ENCODE peak calls at places on chromosomes 11 and 22, in seven cellular contexts. N, P, D, L, H, Z and O are unnamed samples.
A peak's percentile ranks its signal among the peaks of the same experiment; 100 is the strongest.

GRCh38 chr11:112499153-112499907 is 238.7 kb upstream of the PLET1 start:
- DNase-seq in N (no peak), P (no peak), D (no peak), L (no peak), H (no peak), Z (no peak), O (no peak)

GRCh38 chr22:44391026-44391425 is 78.3 kb upstream of the SHISAL1 start:
- DNase-seq in N (no peak), P (no peak), D (no peak), L (no peak), H (no peak), Z (no peak), O (no peak)

GRCh38 chr22:33803371-33803770 is 116.9 kb downstream of the LARGE1 start:
- DNase-seq in N (no peak), P (no peak), D (no peak), L (no peak), H (no peak), Z (peak; percentile 88), O (no peak)

GRCh38 chr11:119366690-119367620 is 14.5 kb downstream of the USP2 start:
- DNase-seq in N (no peak), P (no peak), D (no peak), L (no peak), H (no peak), Z (no peak), O (no peak)

GRCh38 chr22:49917997-49918910 is at the start of the genes ALG12 and CRELD2:
- DNase-seq in N (peak; percentile 91), P (peak; percentile 95), D (peak; percentile 87), L (peak; percentile 93), H (peak; percentile 100), Z (peak; percentile 100), O (peak; percentile 90)

GRCh38 chr11:61756452-61757212 is 4.2 kb downstream of the MYRF start:
- DNase-seq in N (no peak), P (no peak), D (peak; percentile 56), L (no peak), H (peak; percentile 100), Z (no peak), O (no peak)

GRCh38 chr11:73366265-73366610 is 10.0 kb upstream of the RELT start:
- DNase-seq in N (no peak), P (no peak), D (no peak), L (no peak), H (no peak), Z (no peak), O (no peak)

GRCh38 chr22:46078241-46079092 is 71.9 kb upstream of the PPARA start:
- DNase-seq in N (no peak), P (no peak), D (no peak), L (no peak), H (no peak), Z (peak; percentile 80), O (no peak)

GRCh38 chr11:72238040-72238450 is 5.9 kb downstream of the PHOX2A start:
- DNase-seq in N (no peak), P (peak; percentile 47), D (peak; percentile 44), L (peak; percentile 78), H (peak; percentile 76), Z (peak; percentile 88), O (peak; percentile 58)

GRCh38 chr22:30863161-30863833 is 105.3 kb downstream of the MORC2 start:
- DNase-seq in N (no peak), P (no peak), D (no peak), L (no peak), H (peak; percentile 82), Z (peak; percentile 53), O (no peak)

GRCh38 chr11:44747339-44747738 is 20.6 kb downstream of the TSPAN18 start:
- DNase-seq in N (no peak), P (no peak), D (no peak), L (no peak), H (no peak), Z (peak; percentile 79), O (no peak)

GRCh38 chr11:114317738-114318137 is 21.5 kb downstream of the NNMT start:
- DNase-seq in N (no peak), P (no peak), D (peak; percentile 13), L (peak; percentile 15), H (no peak), Z (peak; percentile 40), O (no peak)

GRCh38 chr22:42282943-42283287 is 12.5 kb upstream of the TCF20 start:
- DNase-seq in N (no peak), P (no peak), D (no peak), L (no peak), H (no peak), Z (no peak), O (no peak)

GRCh38 chr22:50011447-50012200 is 941 bp downstream of the IL17REL start:
- DNase-seq in N (no peak), P (no peak), D (no peak), L (no peak), H (no peak), Z (no peak), O (no peak)

GRCh38 chr22:26743149-26743548 is 85.8 kb downstream of the MIAT start:
- DNase-seq in N (no peak), P (no peak), D (no peak), L (no peak), H (no peak), Z (no peak), O (no peak)

GRCh38 chr11:85810521-85810870 is 445 bp downstream of the SYTL2 start:
- DNase-seq in N (no peak), P (no peak), D (no peak), L (no peak), H (no peak), Z (no peak), O (no peak)

GRCh38 chr22:29307658-29308147 is 1.3 kb downstream of the GAS2L1 start:
- DNase-seq in N (no peak), P (no peak), D (no peak), L (no peak), H (peak; percentile 76), Z (peak; percentile 46), O (no peak)

GRCh38 chr22:46079093-46079860 is 71.0 kb upstream of the PPARA start:
- DNase-seq in N (no peak), P (no peak), D (no peak), L (no peak), H (no peak), Z (no peak), O (no peak)

GRCh38 chr22:46826438-46826837 is 64.0 kb downstream of the TBC1D22A start:
- DNase-seq in N (no peak), P (no peak), D (no peak), L (no peak), H (no peak), Z (no peak), O (no peak)

GRCh38 chr22:23681026-23681809 is 9.6 kb upstream of the RGL4 start:
- DNase-seq in N (no peak), P (no peak), D (no peak), L (no peak), H (no peak), Z (no peak), O (no peak)

GRCh38 chr11:22656128-22656527 is 10.3 kb upstream of the GAS2 start:
- DNase-seq in N (no peak), P (no peak), D (no peak), L (no peak), H (no peak), Z (no peak), O (no peak)

GRCh38 chr11:1205121-1205986 is 17.5 kb upstream of the MUC5B start:
- DNase-seq in N (no peak), P (no peak), D (no peak), L (no peak), H (no peak), Z (no peak), O (no peak)

GRCh38 chr11:63916837-63917684 is at the start of gene RCOR2:
- DNase-seq in N (no peak), P (peak; percentile 47), D (no peak), L (peak; percentile 90), H (peak; percentile 96), Z (peak; percentile 94), O (peak; percentile 64)

GRCh38 chr11:76455331-76455730 is 10.5 kb downstream of the EMSY start:
- DNase-seq in N (no peak), P (no peak), D (no peak), L (no peak), H (no peak), Z (no peak), O (no peak)

GRCh38 chr11:134978388-134979088 is 566.5 kb upstream of the B3GAT1 start:
- DNase-seq in N (no peak), P (no peak), D (no peak), L (no peak), H (no peak), Z (no peak), O (no peak)

GRCh38 chr11:122673706-122674105 is 18.2 kb downstream of the UBASH3B start:
- DNase-seq in N (no peak), P (no peak), D (no peak), L (no peak), H (no peak), Z (peak; percentile 24), O (no peak)

GRCh38 chr11:10829139-10829538 is 20.4 kb upstream of the EIF4G2 start:
- DNase-seq in N (no peak), P (no peak), D (no peak), L (no peak), H (no peak), Z (no peak), O (no peak)

GRCh38 chr11:28463826-28464225 is 355.6 kb downstream of the METTL15 start:
- DNase-seq in N (no peak), P (no peak), D (no peak), L (no peak), H (no peak), Z (no peak), O (no peak)

GRCh38 chr11:27770576-27770975 is 70.3 kb upstream of the BDNF start:
- DNase-seq in N (no peak), P (no peak), D (peak; percentile 74), L (no peak), H (no peak), Z (no peak), O (no peak)

GRCh38 chr11:72773291-72773690 is 20.6 kb downstream of the STARD10 start:
- DNase-seq in N (no peak), P (no peak), D (no peak), L (no peak), H (no peak), Z (peak; percentile 95), O (no peak)